ENCODE peak calls at places on chromosomes 3 and 15, in six cellular contexts. One of them, this sample, is unnamed.
A peak's percentile ranks its signal among the peaks of the same experiment; 100 is the strongest.

GRCh38 chr3:10205461-10206165 is 40.9 kb downstream of the IRAK2 start:
- DNase-seq in gastrocnemius medialis: peak; percentile 74
- DNase-seq in stimulated activated CD8-positive, alpha-beta memory T cell treated with anti-CD3 and anti-CD28 coated beads, Interleukin-7, amount 100 ng/mL, for 4 hours: no peak
- DNase-seq in A673: no peak
- DNase-seq in aorta: peak; percentile 91
- DNase-seq in heart left ventricle: no peak
- DNase-seq in this sample: peak; percentile 85

GRCh38 chr3:47404955-47405790 is 24.4 kb downstream of the PTPN23 start:
- DNase-seq in gastrocnemius medialis: no peak
- DNase-seq in stimulated activated CD8-positive, alpha-beta memory T cell treated with anti-CD3 and anti-CD28 coated beads, Interleukin-7, amount 100 ng/mL, for 4 hours: no peak
- DNase-seq in A673: no peak
- DNase-seq in aorta: peak; percentile 76
- DNase-seq in heart left ventricle: no peak
- DNase-seq in this sample: peak; percentile 32

GRCh38 chr3:194061421-194062029 is 74.4 kb upstream of the HES1 start:
- DNase-seq in gastrocnemius medialis: no peak
- DNase-seq in stimulated activated CD8-positive, alpha-beta memory T cell treated with anti-CD3 and anti-CD28 coated beads, Interleukin-7, amount 100 ng/mL, for 4 hours: no peak
- DNase-seq in A673: no peak
- DNase-seq in aorta: no peak
- DNase-seq in heart left ventricle: no peak
- DNase-seq in this sample: no peak

GRCh38 chr3:139317660-139318430 is 26.0 kb upstream of the MRPS22 start:
- DNase-seq in gastrocnemius medialis: no peak
- DNase-seq in stimulated activated CD8-positive, alpha-beta memory T cell treated with anti-CD3 and anti-CD28 coated beads, Interleukin-7, amount 100 ng/mL, for 4 hours: no peak
- DNase-seq in A673: no peak
- DNase-seq in aorta: no peak
- DNase-seq in heart left ventricle: no peak
- DNase-seq in this sample: no peak

GRCh38 chr3:179067839-179068238 is 3.8 kb downstream of the ZMAT3 start:
- DNase-seq in gastrocnemius medialis: no peak
- DNase-seq in stimulated activated CD8-positive, alpha-beta memory T cell treated with anti-CD3 and anti-CD28 coated beads, Interleukin-7, amount 100 ng/mL, for 4 hours: no peak
- DNase-seq in A673: no peak
- DNase-seq in aorta: no peak
- DNase-seq in heart left ventricle: no peak
- DNase-seq in this sample: peak; percentile 26

GRCh38 chr3:139304383-139304782 is 39.4 kb upstream of the MRPS22 start:
- DNase-seq in gastrocnemius medialis: no peak
- DNase-seq in stimulated activated CD8-positive, alpha-beta memory T cell treated with anti-CD3 and anti-CD28 coated beads, Interleukin-7, amount 100 ng/mL, for 4 hours: no peak
- DNase-seq in A673: no peak
- DNase-seq in aorta: no peak
- DNase-seq in heart left ventricle: no peak
- DNase-seq in this sample: no peak

GRCh38 chr15:92705693-92706618 is 50.4 kb upstream of the FAM174B start:
- DNase-seq in gastrocnemius medialis: no peak
- DNase-seq in stimulated activated CD8-positive, alpha-beta memory T cell treated with anti-CD3 and anti-CD28 coated beads, Interleukin-7, amount 100 ng/mL, for 4 hours: no peak
- DNase-seq in A673: no peak
- DNase-seq in aorta: no peak
- DNase-seq in heart left ventricle: no peak
- DNase-seq in this sample: no peak

GRCh38 chr15:31398677-31399260 is 72.1 kb downstream of the KLF13 start:
- DNase-seq in gastrocnemius medialis: no peak
- DNase-seq in stimulated activated CD8-positive, alpha-beta memory T cell treated with anti-CD3 and anti-CD28 coated beads, Interleukin-7, amount 100 ng/mL, for 4 hours: no peak
- DNase-seq in A673: no peak
- DNase-seq in aorta: peak; percentile 41
- DNase-seq in heart left ventricle: no peak
- DNase-seq in this sample: peak; percentile 42

GRCh38 chr3:4834403-4834866 is 144.8 kb upstream of the BHLHE40 start:
- DNase-seq in gastrocnemius medialis: no peak
- DNase-seq in stimulated activated CD8-positive, alpha-beta memory T cell treated with anti-CD3 and anti-CD28 coated beads, Interleukin-7, amount 100 ng/mL, for 4 hours: peak; percentile 75
- DNase-seq in A673: no peak
- DNase-seq in aorta: no peak
- DNase-seq in heart left ventricle: no peak
- DNase-seq in this sample: no peak

GRCh38 chr3:183481582-183481981 is 53.2 kb upstream of the MCF2L2 start:
- DNase-seq in gastrocnemius medialis: no peak
- DNase-seq in stimulated activated CD8-positive, alpha-beta memory T cell treated with anti-CD3 and anti-CD28 coated beads, Interleukin-7, amount 100 ng/mL, for 4 hours: no peak
- DNase-seq in A673: no peak
- DNase-seq in aorta: no peak
- DNase-seq in heart left ventricle: no peak
- DNase-seq in this sample: no peak

GRCh38 chr15:92657486-92657885 is 1.9 kb upstream of the FAM174B start:
- DNase-seq in gastrocnemius medialis: no peak
- DNase-seq in stimulated activated CD8-positive, alpha-beta memory T cell treated with anti-CD3 and anti-CD28 coated beads, Interleukin-7, amount 100 ng/mL, for 4 hours: no peak
- DNase-seq in A673: no peak
- DNase-seq in aorta: no peak
- DNase-seq in heart left ventricle: no peak
- DNase-seq in this sample: no peak

GRCh38 chr15:31330111-31330785 is 3.6 kb downstream of the KLF13 start:
- DNase-seq in gastrocnemius medialis: no peak
- DNase-seq in stimulated activated CD8-positive, alpha-beta memory T cell treated with anti-CD3 and anti-CD28 coated beads, Interleukin-7, amount 100 ng/mL, for 4 hours: no peak
- DNase-seq in A673: no peak
- DNase-seq in aorta: no peak
- DNase-seq in heart left ventricle: no peak
- DNase-seq in this sample: no peak

GRCh38 chr15:66850078-66850991 is 148.3 kb downstream of the SMAD6 start:
- DNase-seq in gastrocnemius medialis: no peak
- DNase-seq in stimulated activated CD8-positive, alpha-beta memory T cell treated with anti-CD3 and anti-CD28 coated beads, Interleukin-7, amount 100 ng/mL, for 4 hours: no peak
- DNase-seq in A673: no peak
- DNase-seq in aorta: peak; percentile 76
- DNase-seq in heart left ventricle: peak; percentile 51
- DNase-seq in this sample: peak; percentile 41

GRCh38 chr3:64351713-64352595 is 126.7 kb upstream of the PRICKLE2 start:
- DNase-seq in gastrocnemius medialis: no peak
- DNase-seq in stimulated activated CD8-positive, alpha-beta memory T cell treated with anti-CD3 and anti-CD28 coated beads, Interleukin-7, amount 100 ng/mL, for 4 hours: no peak
- DNase-seq in A673: no peak
- DNase-seq in aorta: no peak
- DNase-seq in heart left ventricle: no peak
- DNase-seq in this sample: no peak

GRCh38 chr3:120645083-120645800 is 36.8 kb downstream of the HGD start:
- DNase-seq in gastrocnemius medialis: no peak
- DNase-seq in stimulated activated CD8-positive, alpha-beta memory T cell treated with anti-CD3 and anti-CD28 coated beads, Interleukin-7, amount 100 ng/mL, for 4 hours: no peak
- DNase-seq in A673: peak; percentile 33
- DNase-seq in aorta: no peak
- DNase-seq in heart left ventricle: peak; percentile 11
- DNase-seq in this sample: no peak

GRCh38 chr3:81908596-81908995 is 147.2 kb upstream of the GBE1 start:
- DNase-seq in gastrocnemius medialis: no peak
- DNase-seq in stimulated activated CD8-positive, alpha-beta memory T cell treated with anti-CD3 and anti-CD28 coated beads, Interleukin-7, amount 100 ng/mL, for 4 hours: no peak
- DNase-seq in A673: no peak
- DNase-seq in aorta: no peak
- DNase-seq in heart left ventricle: no peak
- DNase-seq in this sample: no peak

GRCh38 chr15:81098884-81099601 is 35.0 kb upstream of the CFAP161 start:
- DNase-seq in gastrocnemius medialis: no peak
- DNase-seq in stimulated activated CD8-positive, alpha-beta memory T cell treated with anti-CD3 and anti-CD28 coated beads, Interleukin-7, amount 100 ng/mL, for 4 hours: no peak
- DNase-seq in A673: peak; percentile 11
- DNase-seq in aorta: no peak
- DNase-seq in heart left ventricle: peak; percentile 68
- DNase-seq in this sample: no peak

GRCh38 chr3:197335428-197336132 is 37.2 kb upstream of the DLG1 start:
- DNase-seq in gastrocnemius medialis: no peak
- DNase-seq in stimulated activated CD8-positive, alpha-beta memory T cell treated with anti-CD3 and anti-CD28 coated beads, Interleukin-7, amount 100 ng/mL, for 4 hours: no peak
- DNase-seq in A673: no peak
- DNase-seq in aorta: no peak
- DNase-seq in heart left ventricle: no peak
- DNase-seq in this sample: peak; percentile 53

This sample was measured in cardiac muscle cell.